ENCODE peak calls at places on chromosomes 4 and X, in ten cellular contexts. One of them, this sample, is unnamed.

GRCh38 chr4:108080752-108081151 is 88.0 kb downstream of the LEF1 start:
- DNase-seq in right lobe of liver: no peak
- DNase-seq in epithelial cell of esophagus: no peak
- DNase-seq in T follicular helper cell: peak
- DNase-seq in Calu3: no peak
- DNase-seq in NCI-H1105: no peak
- DNase-seq in activated CD4-positive, alpha-beta T cell treated with anti-CD3 and anti-CD28 coated beads for 48 hours: peak
- DNase-seq in iris pigment epithelial cell: no peak
- DNase-seq in CD8-positive, alpha-beta T cell: peak
- DNase-seq in astrocyte: no peak
- DNase-seq in this sample: no peak

GRCh38 chr4:24514808-24515207 is 69.5 kb downstream of the DHX15 start:
- DNase-seq in right lobe of liver: no peak
- DNase-seq in epithelial cell of esophagus: no peak
- DNase-seq in T follicular helper cell: no peak
- DNase-seq in Calu3: no peak
- DNase-seq in NCI-H1105: no peak
- DNase-seq in activated CD4-positive, alpha-beta T cell treated with anti-CD3 and anti-CD28 coated beads for 48 hours: no peak
- DNase-seq in iris pigment epithelial cell: no peak
- DNase-seq in CD8-positive, alpha-beta T cell: no peak
- DNase-seq in astrocyte: no peak
- DNase-seq in this sample: no peak

GRCh38 chr4:83556006-83556712 is 20.3 kb downstream of the GPAT3 start:
- DNase-seq in right lobe of liver: no peak
- DNase-seq in epithelial cell of esophagus: no peak
- DNase-seq in T follicular helper cell: no peak
- DNase-seq in Calu3: no peak
- DNase-seq in NCI-H1105: no peak
- DNase-seq in activated CD4-positive, alpha-beta T cell treated with anti-CD3 and anti-CD28 coated beads for 48 hours: no peak
- DNase-seq in iris pigment epithelial cell: no peak
- DNase-seq in CD8-positive, alpha-beta T cell: no peak
- DNase-seq in astrocyte: peak
- DNase-seq in this sample: no peak

GRCh38 chr4:7647211-7647931 is 212.6 kb upstream of the PSAPL1 start:
- DNase-seq in right lobe of liver: peak
- DNase-seq in epithelial cell of esophagus: no peak
- DNase-seq in T follicular helper cell: no peak
- DNase-seq in Calu3: no peak
- DNase-seq in NCI-H1105: no peak
- DNase-seq in activated CD4-positive, alpha-beta T cell treated with anti-CD3 and anti-CD28 coated beads for 48 hours: no peak
- DNase-seq in iris pigment epithelial cell: no peak
- DNase-seq in CD8-positive, alpha-beta T cell: no peak
- DNase-seq in astrocyte: no peak
- DNase-seq in this sample: no peak

GRCh38 chr4:68518889-68519288 is 57.2 kb downstream of the UGT2B17 start:
- DNase-seq in right lobe of liver: no peak
- DNase-seq in epithelial cell of esophagus: no peak
- DNase-seq in T follicular helper cell: no peak
- DNase-seq in Calu3: no peak
- DNase-seq in NCI-H1105: no peak
- DNase-seq in activated CD4-positive, alpha-beta T cell treated with anti-CD3 and anti-CD28 coated beads for 48 hours: no peak
- DNase-seq in iris pigment epithelial cell: no peak
- DNase-seq in CD8-positive, alpha-beta T cell: no peak
- DNase-seq in astrocyte: no peak
- DNase-seq in this sample: no peak

GRCh38 chr4:168408620-168409019 is 71.7 kb downstream of the DDX60L start:
- DNase-seq in right lobe of liver: no peak
- DNase-seq in epithelial cell of esophagus: peak
- DNase-seq in T follicular helper cell: no peak
- DNase-seq in Calu3: no peak
- DNase-seq in NCI-H1105: peak
- DNase-seq in activated CD4-positive, alpha-beta T cell treated with anti-CD3 and anti-CD28 coated beads for 48 hours: no peak
- DNase-seq in iris pigment epithelial cell: peak
- DNase-seq in CD8-positive, alpha-beta T cell: no peak
- DNase-seq in astrocyte: peak
- DNase-seq in this sample: no peak

GRCh38 chr4:152559641-152560040 is 23.7 kb upstream of the FBXW7 start:
- DNase-seq in right lobe of liver: no peak
- DNase-seq in epithelial cell of esophagus: no peak
- DNase-seq in T follicular helper cell: no peak
- DNase-seq in Calu3: no peak
- DNase-seq in NCI-H1105: no peak
- DNase-seq in activated CD4-positive, alpha-beta T cell treated with anti-CD3 and anti-CD28 coated beads for 48 hours: no peak
- DNase-seq in iris pigment epithelial cell: no peak
- DNase-seq in CD8-positive, alpha-beta T cell: no peak
- DNase-seq in astrocyte: no peak
- DNase-seq in this sample: no peak

GRCh38 chr4:122525865-122526264 is 69.3 kb upstream of the IL2 start:
- DNase-seq in right lobe of liver: no peak
- DNase-seq in epithelial cell of esophagus: no peak
- DNase-seq in T follicular helper cell: no peak
- DNase-seq in Calu3: no peak
- DNase-seq in NCI-H1105: no peak
- DNase-seq in activated CD4-positive, alpha-beta T cell treated with anti-CD3 and anti-CD28 coated beads for 48 hours: no peak
- DNase-seq in iris pigment epithelial cell: no peak
- DNase-seq in CD8-positive, alpha-beta T cell: no peak
- DNase-seq in astrocyte: no peak
- DNase-seq in this sample: no peak

GRCh38 chrX:127877358-127877757 is 174.8 kb downstream of the ACTRT1 start:
- DNase-seq in right lobe of liver: no peak
- DNase-seq in epithelial cell of esophagus: no peak
- DNase-seq in T follicular helper cell: no peak
- DNase-seq in Calu3: no peak
- DNase-seq in NCI-H1105: peak
- DNase-seq in activated CD4-positive, alpha-beta T cell treated with anti-CD3 and anti-CD28 coated beads for 48 hours: no peak
- DNase-seq in iris pigment epithelial cell: no peak
- DNase-seq in CD8-positive, alpha-beta T cell: no peak
- DNase-seq in astrocyte: no peak
- DNase-seq in this sample: no peak

GRCh38 chr4:15550491-15550890 is 80.8 kb downstream of the CC2D2A start:
- DNase-seq in right lobe of liver: no peak
- DNase-seq in epithelial cell of esophagus: no peak
- DNase-seq in T follicular helper cell: no peak
- DNase-seq in Calu3: no peak
- DNase-seq in NCI-H1105: no peak
- DNase-seq in activated CD4-positive, alpha-beta T cell treated with anti-CD3 and anti-CD28 coated beads for 48 hours: no peak
- DNase-seq in iris pigment epithelial cell: no peak
- DNase-seq in CD8-positive, alpha-beta T cell: no peak
- DNase-seq in astrocyte: no peak
- DNase-seq in this sample: no peak

GRCh38 chr4:108483650-108484049 is 136.7 kb upstream of the RPL34 start:
- DNase-seq in right lobe of liver: no peak
- DNase-seq in epithelial cell of esophagus: no peak
- DNase-seq in T follicular helper cell: no peak
- DNase-seq in Calu3: no peak
- DNase-seq in NCI-H1105: no peak
- DNase-seq in activated CD4-positive, alpha-beta T cell treated with anti-CD3 and anti-CD28 coated beads for 48 hours: no peak
- DNase-seq in iris pigment epithelial cell: no peak
- DNase-seq in CD8-positive, alpha-beta T cell: no peak
- DNase-seq in astrocyte: no peak
- DNase-seq in this sample: no peak

GRCh38 chr4:89293299-89293698 is 14.3 kb downstream of the GPRIN3 start:
- DNase-seq in right lobe of liver: peak
- DNase-seq in epithelial cell of esophagus: no peak
- DNase-seq in T follicular helper cell: no peak
- DNase-seq in Calu3: no peak
- DNase-seq in NCI-H1105: no peak
- DNase-seq in activated CD4-positive, alpha-beta T cell treated with anti-CD3 and anti-CD28 coated beads for 48 hours: no peak
- DNase-seq in iris pigment epithelial cell: no peak
- DNase-seq in CD8-positive, alpha-beta T cell: no peak
- DNase-seq in astrocyte: no peak
- DNase-seq in this sample: no peak

GRCh38 chrX:130726661-130727060 is 176.3 kb downstream of the ENOX2 start:
- DNase-seq in right lobe of liver: no peak
- DNase-seq in epithelial cell of esophagus: peak
- DNase-seq in T follicular helper cell: no peak
- DNase-seq in Calu3: no peak
- DNase-seq in NCI-H1105: no peak
- DNase-seq in activated CD4-positive, alpha-beta T cell treated with anti-CD3 and anti-CD28 coated beads for 48 hours: no peak
- DNase-seq in iris pigment epithelial cell: peak
- DNase-seq in CD8-positive, alpha-beta T cell: no peak
- DNase-seq in astrocyte: peak
- DNase-seq in this sample: peak

GRCh38 chr4:44086753-44087152 is 361.9 kb downstream of the KCTD8 start:
- DNase-seq in right lobe of liver: no peak
- DNase-seq in epithelial cell of esophagus: peak
- DNase-seq in T follicular helper cell: no peak
- DNase-seq in Calu3: no peak
- DNase-seq in NCI-H1105: no peak
- DNase-seq in activated CD4-positive, alpha-beta T cell treated with anti-CD3 and anti-CD28 coated beads for 48 hours: no peak
- DNase-seq in iris pigment epithelial cell: no peak
- DNase-seq in CD8-positive, alpha-beta T cell: no peak
- DNase-seq in astrocyte: no peak
- DNase-seq in this sample: no peak

GRCh38 chr4:101238706-101239105 is 108.6 kb downstream of the PPP3CA start:
- DNase-seq in right lobe of liver: no peak
- DNase-seq in epithelial cell of esophagus: peak
- DNase-seq in T follicular helper cell: no peak
- DNase-seq in Calu3: no peak
- DNase-seq in NCI-H1105: no peak
- DNase-seq in activated CD4-positive, alpha-beta T cell treated with anti-CD3 and anti-CD28 coated beads for 48 hours: no peak
- DNase-seq in iris pigment epithelial cell: peak
- DNase-seq in CD8-positive, alpha-beta T cell: no peak
- DNase-seq in astrocyte: peak
- DNase-seq in this sample: no peak

GRCh38 chr4:108166038-108166437 is 2.7 kb downstream of the LEF1 start:
- DNase-seq in right lobe of liver: no peak
- DNase-seq in epithelial cell of esophagus: no peak
- DNase-seq in T follicular helper cell: no peak
- DNase-seq in Calu3: no peak
- DNase-seq in NCI-H1105: no peak
- DNase-seq in activated CD4-positive, alpha-beta T cell treated with anti-CD3 and anti-CD28 coated beads for 48 hours: peak
- DNase-seq in iris pigment epithelial cell: no peak
- DNase-seq in CD8-positive, alpha-beta T cell: peak
- DNase-seq in astrocyte: no peak
- DNase-seq in this sample: no peak

GRCh38 chr4:15914736-15915135 is 23.8 kb downstream of the FGFBP1 start:
- DNase-seq in right lobe of liver: no peak
- DNase-seq in epithelial cell of esophagus: peak
- DNase-seq in T follicular helper cell: no peak
- DNase-seq in Calu3: no peak
- DNase-seq in NCI-H1105: no peak
- DNase-seq in activated CD4-positive, alpha-beta T cell treated with anti-CD3 and anti-CD28 coated beads for 48 hours: no peak
- DNase-seq in iris pigment epithelial cell: no peak
- DNase-seq in CD8-positive, alpha-beta T cell: no peak
- DNase-seq in astrocyte: no peak
- DNase-seq in this sample: no peak

GRCh38 chr4:95428216-95429085 is 120.3 kb downstream of the UNC5C start:
- DNase-seq in right lobe of liver: no peak
- DNase-seq in epithelial cell of esophagus: no peak
- DNase-seq in T follicular helper cell: no peak
- DNase-seq in Calu3: no peak
- DNase-seq in NCI-H1105: no peak
- DNase-seq in activated CD4-positive, alpha-beta T cell treated with anti-CD3 and anti-CD28 coated beads for 48 hours: no peak
- DNase-seq in iris pigment epithelial cell: peak
- DNase-seq in CD8-positive, alpha-beta T cell: no peak
- DNase-seq in astrocyte: no peak
- DNase-seq in this sample: no peak

GRCh38 chr4:180827610-180828009 is 1415.6 kb upstream of the TENM3 start:
- DNase-seq in right lobe of liver: no peak
- DNase-seq in epithelial cell of esophagus: peak
- DNase-seq in T follicular helper cell: no peak
- DNase-seq in Calu3: no peak
- DNase-seq in NCI-H1105: no peak
- DNase-seq in activated CD4-positive, alpha-beta T cell treated with anti-CD3 and anti-CD28 coated beads for 48 hours: no peak
- DNase-seq in iris pigment epithelial cell: peak
- DNase-seq in CD8-positive, alpha-beta T cell: no peak
- DNase-seq in astrocyte: no peak
- DNase-seq in this sample: no peak

GRCh38 chr4:76251448-76252270 is at the start of gene FAM47E:
- DNase-seq in right lobe of liver: peak
- DNase-seq in epithelial cell of esophagus: peak
- DNase-seq in T follicular helper cell: no peak
- DNase-seq in Calu3: peak
- DNase-seq in NCI-H1105: peak
- DNase-seq in activated CD4-positive, alpha-beta T cell treated with anti-CD3 and anti-CD28 coated beads for 48 hours: peak
- DNase-seq in iris pigment epithelial cell: peak
- DNase-seq in CD8-positive, alpha-beta T cell: peak
- DNase-seq in astrocyte: peak
- DNase-seq in this sample: peak

GRCh38 chr4:133154725-133155124 is 5.6 kb downstream of the PCDH10 start:
- DNase-seq in right lobe of liver: no peak
- DNase-seq in epithelial cell of esophagus: peak
- DNase-seq in T follicular helper cell: no peak
- DNase-seq in Calu3: peak
- DNase-seq in NCI-H1105: no peak
- DNase-seq in activated CD4-positive, alpha-beta T cell treated with anti-CD3 and anti-CD28 coated beads for 48 hours: peak
- DNase-seq in iris pigment epithelial cell: peak
- DNase-seq in CD8-positive, alpha-beta T cell: no peak
- DNase-seq in astrocyte: peak
- DNase-seq in this sample: no peak

GRCh38 chrX:94455782-94456181 is 781.8 kb downstream of the FAM133A start:
- DNase-seq in right lobe of liver: no peak
- DNase-seq in epithelial cell of esophagus: no peak
- DNase-seq in T follicular helper cell: no peak
- DNase-seq in Calu3: no peak
- DNase-seq in NCI-H1105: no peak
- DNase-seq in activated CD4-positive, alpha-beta T cell treated with anti-CD3 and anti-CD28 coated beads for 48 hours: no peak
- DNase-seq in iris pigment epithelial cell: no peak
- DNase-seq in CD8-positive, alpha-beta T cell: no peak
- DNase-seq in astrocyte: no peak
- DNase-seq in this sample: no peak

GRCh38 chr4:84968936-84969335 is 2.4 kb upstream of the WDFY3 start:
- DNase-seq in right lobe of liver: no peak
- DNase-seq in epithelial cell of esophagus: no peak
- DNase-seq in T follicular helper cell: no peak
- DNase-seq in Calu3: no peak
- DNase-seq in NCI-H1105: no peak
- DNase-seq in activated CD4-positive, alpha-beta T cell treated with anti-CD3 and anti-CD28 coated beads for 48 hours: no peak
- DNase-seq in iris pigment epithelial cell: no peak
- DNase-seq in CD8-positive, alpha-beta T cell: no peak
- DNase-seq in astrocyte: no peak
- DNase-seq in this sample: no peak

GRCh38 chr4:184599492-184600135 is 49.6 kb downstream of the CASP3 start:
- DNase-seq in right lobe of liver: no peak
- DNase-seq in epithelial cell of esophagus: no peak
- DNase-seq in T follicular helper cell: no peak
- DNase-seq in Calu3: no peak
- DNase-seq in NCI-H1105: no peak
- DNase-seq in activated CD4-positive, alpha-beta T cell treated with anti-CD3 and anti-CD28 coated beads for 48 hours: no peak
- DNase-seq in iris pigment epithelial cell: peak
- DNase-seq in CD8-positive, alpha-beta T cell: no peak
- DNase-seq in astrocyte: peak
- DNase-seq in this sample: no peak

GRCh38 chrX:131728295-131729145 is 184.6 kb downstream of the OR13H1 start:
- DNase-seq in right lobe of liver: peak
- DNase-seq in epithelial cell of esophagus: no peak
- DNase-seq in T follicular helper cell: peak
- DNase-seq in Calu3: no peak
- DNase-seq in NCI-H1105: no peak
- DNase-seq in activated CD4-positive, alpha-beta T cell treated with anti-CD3 and anti-CD28 coated beads for 48 hours: no peak
- DNase-seq in iris pigment epithelial cell: peak
- DNase-seq in CD8-positive, alpha-beta T cell: no peak
- DNase-seq in astrocyte: peak
- DNase-seq in this sample: no peak

GRCh38 chr4:2448589-2448988 is 20.3 kb upstream of the RNF4 start:
- DNase-seq in right lobe of liver: no peak
- DNase-seq in epithelial cell of esophagus: no peak
- DNase-seq in T follicular helper cell: no peak
- DNase-seq in Calu3: no peak
- DNase-seq in NCI-H1105: no peak
- DNase-seq in activated CD4-positive, alpha-beta T cell treated with anti-CD3 and anti-CD28 coated beads for 48 hours: no peak
- DNase-seq in iris pigment epithelial cell: no peak
- DNase-seq in CD8-positive, alpha-beta T cell: no peak
- DNase-seq in astrocyte: no peak
- DNase-seq in this sample: peak

GRCh38 chr4:183532823-183533222 is 28.0 kb downstream of the ING2 start:
- DNase-seq in right lobe of liver: no peak
- DNase-seq in epithelial cell of esophagus: peak
- DNase-seq in T follicular helper cell: no peak
- DNase-seq in Calu3: no peak
- DNase-seq in NCI-H1105: no peak
- DNase-seq in activated CD4-positive, alpha-beta T cell treated with anti-CD3 and anti-CD28 coated beads for 48 hours: no peak
- DNase-seq in iris pigment epithelial cell: peak
- DNase-seq in CD8-positive, alpha-beta T cell: no peak
- DNase-seq in astrocyte: peak
- DNase-seq in this sample: no peak

GRCh38 chr4:24226018-24226417 is 336.2 kb upstream of the PPARGC1A start:
- DNase-seq in right lobe of liver: no peak
- DNase-seq in epithelial cell of esophagus: peak
- DNase-seq in T follicular helper cell: no peak
- DNase-seq in Calu3: no peak
- DNase-seq in NCI-H1105: no peak
- DNase-seq in activated CD4-positive, alpha-beta T cell treated with anti-CD3 and anti-CD28 coated beads for 48 hours: no peak
- DNase-seq in iris pigment epithelial cell: peak
- DNase-seq in CD8-positive, alpha-beta T cell: no peak
- DNase-seq in astrocyte: peak
- DNase-seq in this sample: no peak